ENCODE peak calls at places on chromosome 17, in nine cellular contexts. A, Y, J, U, N, V, K, Z and O are unnamed samples.

GRCh38 chr17:372157-373152 is 19.8 kb upstream of the RPH3AL start:
- DNase-seq in Z (no peak), J (no peak), U (no peak), V (no peak), A (no peak), K (no peak), Y (no peak), N (no peak), O (no peak)

GRCh38 chr17:78558181-78558850 is 18.9 kb downstream of the DNAH17 start:
- DNase-seq in U (no peak), Z (peak; percentile 28), V (no peak), Y (no peak), A (no peak), K (no peak), N (peak; percentile 6), J (no peak), O (peak; percentile 13)

GRCh38 chr17:6508026-6508425 is 48.3 kb downstream of the PITPNM3 start:
- DNase-seq in Z (no peak), V (no peak), N (no peak), J (no peak), Y (no peak), K (no peak), A (no peak), U (no peak), O (no peak)

GRCh38 chr17:61223725-61224124 is 175.9 kb upstream of the TBX2 start:
- DNase-seq in Y (no peak), A (no peak), N (no peak), K (no peak), J (no peak), U (no peak), V (no peak), Z (no peak), O (no peak)

GRCh38 chr17:245611-246010 is 64.2 kb upstream of the DOC2B start:
- DNase-seq in Y (no peak), V (no peak), N (no peak), U (no peak), Z (no peak), K (peak; percentile 6), A (no peak), J (no peak), O (no peak)

GRCh38 chr17:49849711-49850610 is 2.1 kb upstream of the TAC4 start:
- DNase-seq in V (no peak), J (no peak), U (no peak), N (no peak), A (no peak), K (no peak), Y (no peak), Z (no peak), O (no peak)

GRCh38 chr17:22695228-22695619 is 1002.9 kb downstream of the KCNJ18 start:
- DNase-seq in Y (no peak), V (no peak), U (no peak), J (no peak), N (no peak), K (no peak), A (peak; percentile 74), Z (no peak), O (no peak)

GRCh38 chr17:33452797-33453196 is 159.7 kb upstream of the ASIC2 start:
- DNase-seq in Z (no peak), K (no peak), N (no peak), U (no peak), V (no peak), A (no peak), J (peak; percentile 76), Y (no peak), O (no peak)

GRCh38 chr17:47253541-47254402 is at the start of gene ITGB3:
- DNase-seq in N (peak; percentile 54), Y (peak; percentile 66), K (peak; percentile 82), Z (peak; percentile 83), U (peak; percentile 77), A (no peak), J (peak; percentile 90), V (peak; percentile 45), O (peak; percentile 75)

GRCh38 chr17:64296246-64296645 is 33.2 kb upstream of the TEX2 start:
- DNase-seq in Y (no peak), Z (no peak), U (no peak), A (no peak), J (no peak), V (no peak), N (peak; percentile 28), K (no peak), O (no peak)
- TF ChIP-seq CTCF in Y (no peak), Z (no peak), U (no peak), A (no peak), J (no peak), V (no peak), N (no peak), K (no peak), O (no peak)

GRCh38 chr17:8799851-8800212 is 667 bp upstream of the MFSD6L start:
- DNase-seq in K (no peak), V (no peak), Y (no peak), U (no peak), J (no peak), Z (no peak), N (no peak), A (peak; percentile 34), O (no peak)

GRCh38 chr17:8800656-8801055 is 1.5 kb upstream of the MFSD6L start:
- DNase-seq in A (peak; percentile 62), J (no peak), V (no peak), Y (no peak), Z (no peak), K (no peak), U (no peak), N (no peak), O (no peak)

GRCh38 chr17:8798176-8799000 is 777 bp downstream of the MFSD6L start:
- DNase-seq in K (no peak), J (peak; percentile 42), A (peak; percentile 79), Z (no peak), V (no peak), Y (no peak), U (no peak), N (no peak), O (no peak)

GRCh38 chr17:8797621-8798175 is 1.5 kb downstream of the MFSD6L start:
- DNase-seq in K (no peak), V (no peak), Y (no peak), N (no peak), J (no peak), A (peak; percentile 68), Z (no peak), U (no peak), O (no peak)

DNA sequence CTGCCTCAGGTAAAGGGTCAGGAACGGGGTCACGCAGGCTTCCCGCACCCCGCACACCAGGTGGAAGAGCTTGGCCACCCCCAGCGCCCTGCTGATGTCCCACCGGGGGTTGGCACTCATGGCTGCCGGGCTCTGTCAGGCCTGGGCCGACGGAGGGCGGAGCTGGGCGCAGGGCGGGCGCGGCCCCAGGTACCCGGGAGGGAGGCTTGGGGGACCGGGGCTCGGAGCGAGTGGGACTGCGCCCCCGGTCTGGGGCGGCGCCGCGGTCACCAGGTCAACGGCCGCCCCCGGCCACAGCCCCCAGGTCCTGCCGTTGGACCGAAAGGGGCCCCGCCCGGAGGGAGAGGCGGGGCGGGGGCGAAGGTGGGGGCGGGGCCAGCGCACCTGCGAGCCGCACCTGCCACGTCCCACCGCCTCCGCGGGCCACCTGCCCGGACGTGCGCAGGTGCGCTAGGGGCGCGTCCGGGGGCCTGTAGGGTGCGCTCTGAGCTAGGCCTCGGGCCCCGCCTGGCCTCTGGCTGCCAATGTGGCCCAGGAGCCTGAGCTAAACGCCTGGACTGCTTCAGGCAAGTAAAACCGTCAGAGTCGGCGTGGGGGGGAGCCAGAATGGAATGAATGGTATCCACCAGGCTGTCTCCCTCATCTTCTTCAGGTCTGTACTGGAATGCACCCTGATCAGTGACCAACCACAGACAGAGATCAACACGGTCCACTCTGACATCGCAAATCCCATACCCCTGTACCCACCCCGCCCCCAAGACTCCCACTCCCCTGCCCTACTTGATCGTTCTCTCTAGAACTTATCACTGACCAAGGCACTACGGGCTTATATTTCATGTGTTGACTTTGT is at the start of gene MFSD6L:
- DNase-seq in U (no peak), V (no peak), Y (no peak), K (no peak), Z (peak; percentile 13), N (no peak), A (no peak), J (peak; percentile 91), O (no peak)
- TF ChIP-seq CTCF in U (no peak), V (no peak), Y (no peak), K (peak; percentile 37), Z (no peak), N (no peak), A (no peak), J (peak; percentile 66), O (no peak)

GRCh38 chr17:59310263-59310920 is 21.1 kb upstream of the YPEL2 start:
- DNase-seq in U (no peak), J (no peak), K (no peak), Y (no peak), Z (no peak), A (no peak), N (no peak), V (no peak), O (no peak)

DNA sequence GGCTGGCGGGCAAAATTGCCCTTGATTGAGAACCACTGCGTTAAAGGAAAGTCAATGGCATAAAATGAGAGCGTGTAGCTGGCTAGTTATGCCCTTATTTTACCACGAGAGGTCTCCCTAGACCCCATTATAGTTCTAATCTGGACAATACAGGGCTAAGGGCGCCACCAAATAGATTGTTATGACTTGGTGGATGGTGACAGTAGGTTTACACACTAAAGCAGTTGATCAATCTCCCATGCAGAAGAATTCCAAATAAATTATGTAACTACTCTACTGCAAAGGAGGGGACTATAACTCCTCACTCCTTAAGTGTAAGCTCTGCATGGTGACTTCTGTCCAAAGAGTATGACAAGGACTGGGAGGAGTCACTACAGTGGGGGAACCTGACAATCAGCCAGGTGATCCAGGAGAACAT is 20.4 kb upstream of the YPEL2 start:
- DNase-seq in Z (peak; percentile 73), N (peak; percentile 42), V (peak; percentile 17), J (peak; percentile 80), A (no peak), U (peak; percentile 56), K (no peak), Y (peak; percentile 34), O (peak; percentile 43)
- TF ChIP-seq CTCF in Z (peak; percentile 72), N (peak; percentile 69), V (peak; percentile 89), J (peak; percentile 86), A (peak; percentile 89), U (peak; percentile 90), K (peak; percentile 92), Y (peak; percentile 92), O (peak; percentile 67)

GRCh38 chr17:76268991-76269981 is 4.1 kb downstream of the UBALD2 start:
- DNase-seq in A (no peak), J (peak; percentile 53), V (no peak), Y (no peak), K (no peak), Z (no peak), N (no peak), U (peak; percentile 49), O (no peak)

GRCh38 chr17:76267051-76267576 is 2.0 kb downstream of the UBALD2 start:
- DNase-seq in N (no peak), K (no peak), J (no peak), Z (no peak), A (no peak), V (no peak), Y (no peak), U (no peak), O (no peak)

GRCh38 chr17:76266244-76266938 is 1.2 kb downstream of the UBALD2 start:
- DNase-seq in U (no peak), V (no peak), N (peak; percentile 35), A (no peak), Y (no peak), Z (peak; percentile 40), J (no peak), K (no peak), O (no peak)

GRCh38 chr17:76270127-76270592 is 5.0 kb downstream of the UBALD2 start:
- DNase-seq in J (no peak), N (no peak), A (no peak), V (no peak), Y (no peak), U (no peak), Z (no peak), K (no peak), O (no peak)

GRCh38 chr17:76268015-76268749 is 3.0 kb downstream of the UBALD2 start:
- DNase-seq in V (no peak), Y (no peak), K (peak; percentile 84), N (peak; percentile 67), Z (peak; percentile 90), J (peak; percentile 56), U (peak; percentile 82), A (peak; percentile 96), O (peak; percentile 49)
- TF ChIP-seq CTCF in V (no peak), Y (no peak), K (no peak), N (no peak), Z (no peak), J (no peak), U (no peak), A (no peak), O (no peak)